ENCODE peak calls at places on chromosome 7, in four cellular contexts. N is fibroblast of lung, A is SK-N-SH, S is mesendoderm. U is an unnamed sample.

GRCh38 chr7:75762350-75762917 is 9.6 kb downstream of the CCL26 start:
- DNase-seq in N (peak; percentile 64), A (peak; percentile 84), S (peak; percentile 79), U (peak; percentile 76)

GRCh38 chr7:132577206-132578049 is 1.2 kb upstream of the PLXNA4 start:
- DNase-seq in N (peak; percentile 82), A (peak; percentile 95), S (peak; percentile 88), U (peak; percentile 83)

GRCh38 chr7:50393076-50393475 is 57.1 kb downstream of the FIGNL1 start:
- DNase-seq in N (no peak), A (no peak), S (no peak), U (no peak)

GRCh38 chr7:112205348-112206237 is 606 bp downstream of the DOCK4 start:
- DNase-seq in N (peak; percentile 77), A (peak; percentile 83), S (peak; percentile 89), U (peak; percentile 71)

GRCh38 chr7:47390914-47391313 is 191.0 kb downstream of the TNS3 start:
- DNase-seq in N (no peak), A (no peak), S (no peak), U (no peak)

GRCh38 chr7:95822717-95823116 is 50.4 kb downstream of the DYNC1I1 start:
- DNase-seq in N (no peak), A (no peak), S (peak; percentile 88), U (no peak)

GRCh38 chr7:31073486-31074383 is 21.6 kb downstream of the ADCYAP1R1 start:
- DNase-seq in N (peak; percentile 31), A (no peak), S (no peak), U (no peak)

GRCh38 chr7:80900583-80901576 is 18.0 kb downstream of the SEMA3C start:
- DNase-seq in N (peak; percentile 84), A (no peak), S (no peak), U (no peak)

GRCh38 chr7:90111-91063 is 102.0 kb upstream of the FAM20C start:
- DNase-seq in N (peak; percentile 53), A (no peak), S (no peak), U (peak; percentile 81)

GRCh38 chr7:17651926-17652385 is 288.3 kb downstream of the SNX13 start:
- DNase-seq in N (peak; percentile 92), A (no peak), S (no peak), U (peak; percentile 10)

GRCh38 chr7:144738708-144739314 is 97.0 kb downstream of the TPK1 start:
- DNase-seq in N (peak; percentile 15), A (peak; percentile 15), S (peak; percentile 35), U (peak; percentile 43)

GRCh38 chr7:35647171-35647574 is 47.8 kb downstream of the HERPUD2 start:
- DNase-seq in N (no peak), A (peak; percentile 51), S (peak; percentile 95), U (peak; percentile 66)

GRCh38 chr7:388461-388960 is 98.5 kb downstream of the FOXL3 start:
- DNase-seq in N (no peak), A (no peak), S (no peak), U (no peak)

GRCh38 chr7:918118-918425 is 36.4 kb downstream of the ADAP1 start:
- DNase-seq in N (no peak), A (no peak), S (no peak), U (no peak)

GRCh38 chr7:1922071-1922869 is 252.2 kb downstream of the ELFN1 start:
- DNase-seq in N (no peak), A (peak; percentile 93), S (no peak), U (no peak)

GRCh38 chr7:20595971-20596370 is 19.5 kb upstream of the ABCB5 start:
- DNase-seq in N (no peak), A (no peak), S (peak; percentile 21), U (no peak)

GRCh38 chr7:12847001-12847400 is 159.6 kb downstream of the ARL4A start:
- DNase-seq in N (no peak), A (no peak), S (no peak), U (no peak)

GRCh38 chr7:81600608-81601007 is 169.2 kb downstream of the HGF start:
- DNase-seq in N (peak; percentile 98), A (no peak), S (no peak), U (no peak)

GRCh38 chr7:116802784-116803183 is 59.6 kb upstream of the CAPZA2 start:
- DNase-seq in N (peak; percentile 77), A (peak; percentile 33), S (peak; percentile 66), U (peak; percentile 75)

GRCh38 chr7:40489844-40490602 is 355.2 kb downstream of the SUGCT start:
- DNase-seq in N (no peak), A (no peak), S (peak; percentile 7), U (no peak)

GRCh38 chr7:94146408-94146807 is 142.3 kb upstream of the BET1 start:
- DNase-seq in N (no peak), A (no peak), S (no peak), U (no peak)

GRCh38 chr7:124702385-124702784 is 63.2 kb downstream of the GPR37 start:
- DNase-seq in N (peak; percentile 49), A (no peak), S (no peak), U (no peak)

GRCh38 chr7:107526672-107527071 is 37.0 kb downstream of the COG5 start:
- DNase-seq in N (no peak), A (no peak), S (no peak), U (no peak)
- H3K79me2 ChIP-seq in N (no peaks in the 10 kb centered on the region), A (peaks cover 2% of the 10 kb centered on the region), S (no peaks in the 10 kb centered on the region), U (peaks cover 3% of the 10 kb centered on the region)

GRCh38 chr7:122327969-122328368 is 23.4 kb upstream of the FEZF1 start:
- DNase-seq in N (no peak), A (no peak), S (no peak), U (no peak)
- H3K4me1 ChIP-seq in N (no peaks in the 10 kb centered on the region), A (no peaks in the 10 kb centered on the region), S (no peaks in the 10 kb centered on the region), U (no peaks in the 10 kb centered on the region)

DNA sequence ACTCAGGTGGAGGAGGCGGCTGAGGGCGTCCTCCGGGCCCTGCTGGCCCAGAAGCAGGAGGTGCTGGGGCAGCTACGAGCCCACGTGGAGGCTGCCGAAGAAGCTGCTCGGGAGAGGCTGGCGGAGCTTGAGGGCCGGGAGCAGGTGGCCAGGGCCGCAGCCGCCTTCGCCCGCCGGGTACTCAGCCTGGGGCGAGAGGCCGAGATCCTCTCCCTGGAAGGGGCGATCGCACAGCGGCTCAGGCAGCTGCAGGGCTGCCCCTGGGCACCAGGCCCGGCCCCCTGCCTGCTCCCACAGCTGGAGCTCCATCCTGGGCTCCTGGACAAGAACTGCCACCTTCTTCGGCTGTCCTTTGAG is 2.8 kb downstream of the TRIM56 start:
- DNase-seq in N (no peak), A (no peak), S (no peak), U (no peak)
- H3K4me3 ChIP-seq in N (no peak overlapping the region), A (no peak overlapping the region), S (no peak overlapping the region), U (no peak overlapping the region)

GRCh38 chr7:43600046-43600445 is 17.1 kb downstream of the STK17A start:
- DNase-seq in N (no peak), A (no peak), S (no peak), U (no peak)
- H3K79me2 ChIP-seq in N (peaks cover 73% of the 10 kb centered on the region), A (peaks cover 100% of the 10 kb centered on the region), S (no peaks in the 10 kb centered on the region), U (peaks cover 21% of the 10 kb centered on the region)

DNA sequence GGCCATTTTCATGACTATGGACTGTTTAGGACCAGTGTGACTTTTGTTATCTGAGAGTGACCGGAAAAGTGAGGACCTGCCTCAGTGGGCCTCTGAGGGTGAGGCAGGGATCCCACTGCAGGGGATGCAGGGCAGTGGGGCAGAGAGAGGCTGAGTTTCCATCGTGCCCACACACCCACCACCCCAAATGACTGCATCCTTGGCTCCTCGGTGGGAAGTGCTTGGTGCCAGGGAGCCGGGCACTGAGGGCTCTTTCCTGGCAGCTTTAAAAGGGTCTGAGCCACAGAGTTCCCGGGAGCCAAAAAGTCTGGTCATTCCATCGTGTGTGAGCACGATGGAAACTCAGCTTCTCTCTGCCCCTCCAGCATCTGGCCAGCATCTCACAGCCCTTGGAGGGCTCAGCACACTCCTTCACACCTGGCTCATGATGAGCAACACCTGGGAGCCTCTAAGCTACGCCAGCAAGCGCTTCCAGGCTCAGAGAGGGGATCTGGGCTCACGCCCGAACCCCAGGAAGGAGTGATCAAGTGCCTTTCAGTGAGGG is 59.1 kb downstream of the RAMP3 start:
- DNase-seq in N (no peak), A (no peak), S (no peak), U (no peak)
- H3K4me1 ChIP-seq in N (no peaks in the 10 kb centered on the region), A (peaks cover 36% of the 10 kb centered on the region), S (no peaks in the 10 kb centered on the region), U (no peaks in the 10 kb centered on the region)

GRCh38 chr7:6577369-6578113 is at the start of gene ZDHHC4:
- DNase-seq in N (peak; percentile 89), A (peak; percentile 99), S (peak; percentile 90), U (peak; percentile 95)

GRCh38 chr7:6579446-6579845 is 2.2 kb downstream of the ZDHHC4 start:
- DNase-seq in N (peak; percentile 8), A (no peak), S (peak; percentile 78), U (no peak)

GRCh38 chr7:6575246-6576023 is 1.8 kb upstream of the ZDHHC4 start:
- DNase-seq in N (no peak), A (no peak), S (no peak), U (no peak)

GRCh38 chr7:6576024-6576866 is 1.0 kb upstream of the ZDHHC4 start:
- DNase-seq in N (no peak), A (peak; percentile 60), S (peak; percentile 37), U (no peak)

GRCh38 chr7:6578114-6579084 is 1.1 kb downstream of the ZDHHC4 start:
- DNase-seq in N (peak; percentile 7), A (no peak), S (peak; percentile 61), U (peak; percentile 34)
- H3K4me3 ChIP-seq in N (peak overlapping the region; percentile 79), A (peak overlapping the region; percentile 87), S (no peak overlapping the region), U (no peak overlapping the region)

U was measured in hepatocyte.